ENCODE peak calls at places on chromosomes 16 and 17, in four cellular contexts. G is breast epithelium, V is GM12891, N is stomach. F is an unnamed sample.

GRCh38 chr16:49632111-49632797 is 223.7 kb downstream of the ZNF423 start:
- DNase-seq in V (no peak), N (no peak), G (no peak), F (no peak)

GRCh38 chr16:87233928-87234327 is 83.3 kb downstream of the C16orf95 start:
- DNase-seq in V (no peak), N (no peak), G (no peak), F (no peak)

GRCh38 chr17:9444687-9445086 is 130.9 kb downstream of the STX8 start:
- DNase-seq in V (no peak), G (no peak), N (no peak), F (no peak)

GRCh38 chr17:18070861-18071340 is 16.8 kb upstream of the DRG2 start:
- DNase-seq in N (no peak), V (no peak), G (no peak), F (no peak)

GRCh38 chr17:28416703-28417311 is 10.8 kb upstream of the SLC46A1 start:
- DNase-seq in V (peak), N (peak), G (no peak), F (peak)

GRCh38 chr17:76789235-76789788 is 51.4 kb downstream of the MFSD11 start:
- DNase-seq in G (no peak), N (no peak), V (no peak), F (peak)

GRCh38 chr17:4733073-4733531 is 1.9 kb downstream of the MED11 start:
- DNase-seq in V (no peak), N (no peak), G (no peak), F (no peak)

GRCh38 chr17:19386276-19386863 is 620 bp downstream of the MFAP4 start:
- DNase-seq in G (no peak), N (peak), V (no peak), F (peak)

GRCh38 chr17:49707246-49707607 is 537 bp downstream of the SLC35B1 start:
- DNase-seq in N (no peak), V (no peak), G (no peak), F (no peak)

GRCh38 chr16:83791916-83792315 is 15.9 kb upstream of the HSBP1 start:
- DNase-seq in V (no peak), G (no peak), N (no peak), F (no peak)

GRCh38 chr16:19884021-19884485 is 595 bp downstream of the GPRC5B start:
- DNase-seq in G (no peak), V (no peak), N (peak), F (peak)

GRCh38 chr17:7582401-7583252 is 1.0 kb upstream of the MPDU1 start:
- DNase-seq in N (no peak), V (no peak), G (no peak), F (no peak)

GRCh38 chr17:15485045-15485444 is 17.6 kb upstream of the CDRT4 start:
- DNase-seq in N (no peak), G (no peak), V (no peak), F (no peak)

GRCh38 chr17:63699638-63700527 is at the start of gene LIMD2:
- DNase-seq in G (no peak), N (peak), V (peak), F (peak)

GRCh38 chr17:73694491-73694890 is 50.2 kb upstream of the SDK2 start:
- DNase-seq in N (no peak), G (no peak), V (no peak), F (no peak)

GRCh38 chr17:64133546-64134215 is 3.7 kb upstream of the ERN1 start:
- DNase-seq in N (no peak), G (no peak), V (no peak), F (peak)

GRCh38 chr17:82242698-82242976 is 13.8 kb downstream of the SLC16A3 start:
- DNase-seq in G (no peak), V (no peak), N (no peak), F (no peak)

GRCh38 chr17:39818282-39819000 is 45.7 kb downstream of the IKZF3 start:
- DNase-seq in G (no peak), V (no peak), N (no peak), F (no peak)

GRCh38 chr16:89701425-89702406 is at the start of gene SPATA2L:
- DNase-seq in N (peak), V (peak), G (peak), F (peak)

GRCh38 chr16:69620564-69620963 is 54.8 kb downstream of the NFAT5 start:
- DNase-seq in N (no peak), G (no peak), V (no peak), F (no peak)

GRCh38 chr16:27426423-27427408 is 24.7 kb downstream of the IL21R start:
- DNase-seq in N (peak), V (peak), G (no peak), F (no peak)

DNA sequence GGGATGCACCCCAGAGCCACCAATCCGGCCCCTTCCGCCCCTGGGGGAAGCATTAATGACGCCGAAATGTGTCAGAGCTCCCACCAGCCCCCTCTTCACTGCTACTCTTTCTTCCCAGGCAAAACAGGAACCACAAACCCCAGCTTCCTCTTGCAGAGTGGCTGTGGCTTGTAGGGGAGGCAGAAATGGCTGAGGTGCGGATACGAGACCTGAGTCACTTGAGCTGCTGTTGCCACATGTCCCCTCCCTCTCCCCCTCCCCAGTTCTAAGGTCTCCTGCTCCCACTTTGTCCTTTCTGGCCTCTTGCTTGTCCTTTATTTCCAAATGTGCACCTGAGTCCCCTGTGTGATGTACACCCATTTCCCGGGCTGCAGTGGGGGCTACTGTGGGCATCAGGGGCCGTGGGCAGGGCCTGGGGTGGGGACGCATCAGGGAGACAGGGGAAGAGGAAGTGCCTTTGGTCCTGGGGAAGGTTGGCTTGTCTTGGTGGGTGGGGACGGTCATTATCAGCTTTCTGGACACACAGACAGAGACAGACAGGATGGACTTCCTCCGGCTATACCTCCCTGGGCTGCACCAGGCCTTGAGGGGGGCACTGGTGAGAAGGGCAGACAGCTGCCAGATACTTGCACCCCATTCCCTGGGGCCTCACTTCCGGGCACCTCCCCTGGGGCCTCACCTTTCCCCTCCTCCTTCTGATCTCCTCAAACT is at the start of gene APOBR:
- DNase-seq in G (no peak), N (peak), V (peak), F (no peak)
- TF ChIP-seq POLR2AphosphoS5 in G (no peak), N (peak), V (peak), F (no peak)

DNA sequence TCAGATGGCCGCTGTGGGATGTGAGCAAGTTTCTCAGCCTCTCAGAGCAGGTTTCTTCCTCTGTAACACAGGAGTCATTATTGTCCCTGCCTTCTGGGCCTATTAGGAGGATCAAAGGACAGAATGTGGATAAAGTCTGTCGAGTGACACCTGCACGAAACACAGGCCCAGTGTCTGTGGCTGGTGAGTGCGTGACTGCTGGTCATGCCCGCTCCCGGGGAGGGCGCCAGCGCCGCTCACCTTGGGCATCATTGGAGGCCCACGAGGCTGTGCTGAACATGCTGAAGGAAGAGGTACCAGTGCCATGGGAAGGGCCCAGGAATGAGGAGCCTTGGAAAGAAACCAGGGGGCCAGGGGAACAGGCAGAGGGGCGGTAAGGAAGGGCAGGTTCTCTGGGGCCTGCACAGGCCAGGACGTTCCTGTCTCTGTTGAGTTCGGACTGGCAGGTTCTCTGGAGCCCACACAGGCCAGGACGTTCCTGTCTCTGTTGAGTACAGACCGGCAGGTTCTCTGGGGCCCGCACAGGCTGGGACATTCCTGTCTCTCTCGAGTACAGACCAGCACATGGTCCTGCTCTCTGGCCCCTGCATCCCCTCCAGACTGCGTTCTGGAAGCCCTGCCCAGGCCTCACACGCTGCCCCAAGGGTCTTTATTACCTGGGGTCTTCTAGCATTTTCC is 18.4 kb upstream of the GSE1 start:
- DNase-seq in G (no peak), V (no peak), N (no peak), F (no peak)
- TF ChIP-seq POLR2AphosphoS5 in G (no peak), V (no peak), N (no peak), F (no peak)

GRCh38 chr16:4375717-4376116 is 4.1 kb downstream of the VASN start:
- DNase-seq in V (no peak), G (no peak), N (no peak), F (no peak)

GRCh38 chr16:4373356-4373908 is 1.8 kb downstream of the VASN start:
- DNase-seq in V (no peak), G (no peak), N (no peak), F (peak)

GRCh38 chr16:4372315-4372577 is 598 bp downstream of the VASN start:
- DNase-seq in N (no peak), G (no peak), V (no peak), F (no peak)

GRCh38 chr16:4372578-4373355 is 1.1 kb downstream of the VASN start:
- DNase-seq in G (no peak), N (peak), V (no peak), F (peak)

GRCh38 chr16:4373909-4374742 is 2.5 kb downstream of the VASN start:
- DNase-seq in V (no peak), N (peak), G (no peak), F (no peak)
- TF ChIP-seq POLR2AphosphoS5 in V (no peak), N (peak), G (peak), F (no peak)

DNA sequence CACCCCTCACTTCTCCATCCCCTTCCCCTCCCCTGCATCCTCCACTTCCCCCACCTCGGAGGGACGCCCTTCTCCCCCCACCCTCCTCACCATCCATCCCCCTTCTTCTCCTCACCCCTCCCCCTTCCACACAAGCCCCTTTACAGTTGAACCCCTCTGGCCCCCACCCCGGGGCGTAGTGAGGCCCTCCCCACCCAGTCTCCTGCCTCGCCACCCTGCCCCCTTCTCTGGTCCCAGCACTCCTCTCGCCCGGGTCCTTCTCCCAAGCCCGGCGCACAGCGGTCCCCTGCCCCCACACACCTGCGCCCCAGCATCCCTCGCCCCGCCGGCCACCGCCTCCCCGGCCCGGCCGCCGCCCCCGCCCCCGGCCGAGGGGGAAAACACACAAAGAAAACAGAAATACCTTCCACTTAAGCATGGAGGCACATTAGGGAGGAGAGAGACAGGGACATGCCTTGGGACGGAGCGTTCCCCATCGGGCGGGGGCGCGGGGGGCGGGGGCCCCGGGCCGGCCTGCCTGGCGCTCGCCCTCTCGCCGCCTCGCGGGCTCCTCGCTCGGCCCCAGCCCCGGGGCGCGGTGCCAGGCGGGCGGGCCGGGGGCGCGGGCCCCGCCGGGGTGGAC is 411 bp downstream of the SRCIN1 start:
- DNase-seq in G (no peak), N (no peak), V (no peak), F (peak)
- TF ChIP-seq POLR2AphosphoS5 in G (no peak), N (no peak), V (no peak), F (no peak)

DNA sequence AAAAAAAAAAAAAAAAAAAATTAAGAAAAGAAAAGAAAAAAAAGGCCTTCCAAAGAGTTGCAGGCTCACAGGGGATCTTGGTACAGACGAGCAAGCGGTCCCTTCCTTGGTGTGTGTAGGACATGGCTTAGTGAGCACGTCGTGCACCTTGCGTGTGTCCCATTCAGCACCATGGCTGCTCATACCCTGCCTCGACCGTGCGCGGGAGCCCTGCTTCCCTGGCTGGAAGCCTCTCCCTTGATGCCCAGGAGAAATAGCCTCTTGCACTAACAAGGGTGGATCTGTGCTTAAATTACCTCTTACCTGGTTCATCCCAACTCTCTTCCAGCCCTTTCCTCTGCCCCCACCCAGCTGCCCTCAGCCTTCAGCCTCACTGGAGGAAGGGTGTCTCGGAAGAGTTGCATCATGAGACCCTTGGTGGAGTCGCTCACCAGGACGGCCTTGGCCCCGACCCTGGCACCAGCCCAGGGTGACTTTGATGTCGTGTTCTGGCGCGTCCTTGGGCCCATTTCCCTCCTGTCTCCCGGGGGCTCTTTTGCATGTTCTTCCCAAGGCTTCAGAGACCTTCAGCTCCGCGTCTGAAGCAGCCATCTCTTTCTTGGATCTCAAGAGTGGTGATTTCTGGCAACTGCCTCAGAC is 127.1 kb downstream of the CMIP start:
- DNase-seq in N (no peak), G (no peak), V (no peak), F (no peak)
- TF ChIP-seq POLR2AphosphoS5 in N (no peak), G (no peak), V (no peak), F (no peak)